ENCODE peak calls at places on chromosome 22, in five cellular contexts. Z is cardiac muscle cell, Y is body of pancreas, J is K562, V is A673. K is an unnamed sample.

GRCh38 chr22:37708580-37709444 is 12.0 kb downstream of the TRIOBP start:
- DNase-seq in Z (no peak), Y (no peak), J (no peak), V (no peak), K (no peak)

GRCh38 chr22:48845356-48845936 is 982.2 kb downstream of the BRD1 start:
- DNase-seq in Z (no peak), Y (no peak), J (no peak), V (no peak), K (no peak)

GRCh38 chr22:50621491-50621880 is 6.5 kb downstream of the ARSA start:
- DNase-seq in Z (no peak), Y (no peak), J (no peak), V (no peak), K (peak)

GRCh38 chr22:18103527-18104269 is 6.9 kb upstream of the TUBA8 start:
- DNase-seq in Z (no peak), Y (no peak), J (no peak), V (no peak), K (no peak)

GRCh38 chr22:22520020-22520656 is at the start of gene ZNF280A:
- DNase-seq in Z (peak), Y (no peak), J (peak), V (peak), K (no peak)

GRCh38 chr22:38107692-38108515 is 2.6 kb downstream of the BAIAP2L2 start:
- DNase-seq in Z (no peak), Y (peak), J (no peak), V (no peak), K (no peak)

GRCh38 chr22:33746501-33746928 is 173.8 kb downstream of the LARGE1 start:
- DNase-seq in Z (no peak), Y (peak), J (no peak), V (no peak), K (no peak)

GRCh38 chr22:48908547-48908946 is 919.1 kb downstream of the BRD1 start:
- DNase-seq in Z (no peak), Y (no peak), J (no peak), V (no peak), K (no peak)

GRCh38 chr22:38843201-38843715 is 570 bp downstream of the NPTXR start:
- DNase-seq in Z (peak), Y (peak), J (peak), V (peak), K (no peak)

GRCh38 chr22:19622061-19622441 is 92.3 kb upstream of the SEPTIN5 start:
- DNase-seq in Z (no peak), Y (no peak), J (no peak), V (no peak), K (peak)

GRCh38 chr22:50700387-50701075 is 27.9 kb downstream of the SHANK3 start:
- DNase-seq in Z (no peak), Y (peak), J (no peak), V (no peak), K (no peak)

GRCh38 chr22:23325183-23325582 is 144.9 kb downstream of the BCR start:
- DNase-seq in Z (no peak), Y (no peak), J (no peak), V (no peak), K (no peak)

GRCh38 chr22:42881982-42882656 is 25.0 kb upstream of the ARFGAP3 start:
- DNase-seq in Z (no peak), Y (peak), J (no peak), V (no peak), K (peak)

GRCh38 chr22:19848298-19849224 is 6.1 kb downstream of the GNB1L start:
- DNase-seq in Z (no peak), Y (peak), J (no peak), V (no peak), K (no peak)

GRCh38 chr22:36769541-36769940 is 6.4 kb downstream of the IFT27 start:
- DNase-seq in Z (no peak), Y (no peak), J (no peak), V (no peak), K (no peak)

GRCh38 chr22:42644422-42645340 is 4.3 kb upstream of the ATP5MGL start:
- DNase-seq in Z (peak), Y (peak), J (no peak), V (peak), K (no peak)

GRCh38 chr22:20354238-20354975 is 34.5 kb upstream of the DGCR6L start:
- DNase-seq in Z (no peak), Y (no peak), J (no peak), V (no peak), K (no peak)

GRCh38 chr22:44181912-44182590 is 1.3 kb downstream of the PARVG start:
- DNase-seq in Z (no peak), Y (no peak), J (no peak), V (no peak), K (no peak)

GRCh38 chr22:29628982-29629381 is 25.5 kb downstream of the NF2 start:
- DNase-seq in Z (no peak), Y (no peak), J (no peak), V (no peak), K (no peak)

GRCh38 chr22:29629382-29630179 is 26.1 kb downstream of the NF2 start:
- DNase-seq in Z (no peak), Y (no peak), J (no peak), V (no peak), K (no peak)

GRCh38 chr22:29625090-29625825 is 21.8 kb downstream of the NF2 start:
- DNase-seq in Z (peak), Y (peak), J (peak), V (peak), K (peak)

GRCh38 chr22:29626497-29627195 is 23.2 kb downstream of the NF2 start:
- DNase-seq in Z (peak), Y (no peak), J (no peak), V (no peak), K (no peak)

GRCh38 chr22:29627196-29627535 is 23.7 kb downstream of the NF2 start:
- DNase-seq in Z (no peak), Y (no peak), J (no peak), V (no peak), K (no peak)
- H3K27ac ChIP-seq in Z (no peak), Y (no peak), J (no peak), V (no peak), K (no peak)

DNA sequence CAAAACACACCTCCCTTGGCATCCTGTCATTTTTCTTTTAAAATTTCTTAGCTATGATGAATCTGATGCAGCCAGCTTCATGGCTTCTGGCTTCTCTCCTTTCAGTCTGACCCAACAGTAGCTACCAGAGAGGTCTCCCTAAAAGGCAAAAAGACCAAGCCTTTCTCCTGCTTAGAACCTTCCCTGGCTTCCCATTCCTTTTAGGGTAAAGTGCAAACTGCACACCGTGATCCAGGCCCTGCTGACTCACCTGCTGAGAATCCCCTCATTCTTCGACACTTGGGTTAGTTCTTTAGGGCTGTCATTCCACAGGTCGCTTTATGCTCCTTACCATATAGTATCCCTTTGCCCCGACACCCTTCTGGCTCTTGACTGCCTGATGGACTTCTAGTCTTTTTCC is 362.4 kb downstream of the MIAT start:
- DNase-seq in Z (no peak), Y (no peak), J (no peak), V (no peak), K (no peak)
- H3K27ac ChIP-seq in Z (no peak), Y (no peak), J (no peak), V (no peak), K (no peak)

GRCh38 chr22:46767249-46767985 is 5.0 kb downstream of the TBC1D22A start:
- DNase-seq in Z (no peak), Y (no peak), J (no peak), V (no peak), K (no peak)

GRCh38 chr22:46769191-46769675 is 6.8 kb downstream of the TBC1D22A start:
- DNase-seq in Z (no peak), Y (peak), J (no peak), V (no peak), K (peak)

GRCh38 chr22:46769706-46770105 is 7.3 kb downstream of the TBC1D22A start:
- DNase-seq in Z (no peak), Y (no peak), J (no peak), V (no peak), K (no peak)

GRCh38 chr22:46770726-46771125 is 8.3 kb downstream of the TBC1D22A start:
- DNase-seq in Z (no peak), Y (no peak), J (no peak), V (no peak), K (peak)

DNA sequence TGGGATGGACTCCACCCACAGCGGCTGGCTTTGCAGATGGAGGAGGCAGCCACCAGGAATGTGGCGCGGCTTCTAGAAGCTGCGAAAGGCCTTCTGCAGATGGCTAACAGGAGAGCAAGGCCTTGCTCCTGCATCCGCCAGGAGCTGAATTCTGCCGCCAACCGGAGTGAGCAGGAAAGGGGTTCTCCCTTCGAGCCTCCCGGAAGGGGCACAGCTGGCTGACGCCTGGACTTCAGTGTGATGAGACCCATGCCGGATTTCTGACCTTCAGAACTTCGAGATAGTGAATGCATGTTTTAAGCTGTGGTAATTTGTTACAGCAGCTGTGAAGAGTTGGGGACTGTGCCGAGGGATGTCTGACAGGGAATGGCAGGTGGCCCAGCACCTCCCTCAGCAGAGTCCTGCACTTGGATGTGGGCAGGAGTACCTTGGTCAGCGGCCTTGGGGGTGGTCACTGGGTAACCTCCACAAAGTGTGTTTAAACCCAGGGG is 7.7 kb downstream of the TBC1D22A start:
- DNase-seq in Z (no peak), Y (no peak), J (no peak), V (no peak), K (no peak)
- H3K27ac ChIP-seq in Z (peak), Y (peak), J (no peak), V (no peak), K (peak)

GRCh38 chr22:46057206-46057605 is 80.2 kb upstream of the WNT7B start:
- DNase-seq in Z (no peak), Y (peak), J (no peak), V (peak), K (peak)
- H3K27ac ChIP-seq in Z (no peak), Y (peak), J (no peak), V (peak), K (peak)

GRCh38 chr22:31161386-31161785 is 1.4 kb downstream of the RNF185 start:
- DNase-seq in Z (no peak), Y (no peak), J (no peak), V (no peak), K (no peak)
- H3K27ac ChIP-seq in Z (no peak), Y (peak), J (no peak), V (no peak), K (no peak)

GRCh38 chr22:46414704-46415103 is 79.2 kb downstream of the TRMU start:
- DNase-seq in Z (no peak), Y (no peak), J (no peak), V (no peak), K (no peak)

GRCh38 chr22:46415816-46416536 is 80.5 kb downstream of the TRMU start:
- DNase-seq in Z (peak), Y (no peak), J (no peak), V (no peak), K (no peak)

GRCh38 chr22:46416537-46417267 is 81.2 kb downstream of the TRMU start:
- DNase-seq in Z (peak), Y (no peak), J (no peak), V (no peak), K (no peak)

GRCh38 chr22:46411347-46411746 is 75.8 kb downstream of the TRMU start:
- DNase-seq in Z (no peak), Y (no peak), J (no peak), V (no peak), K (no peak)

DNA sequence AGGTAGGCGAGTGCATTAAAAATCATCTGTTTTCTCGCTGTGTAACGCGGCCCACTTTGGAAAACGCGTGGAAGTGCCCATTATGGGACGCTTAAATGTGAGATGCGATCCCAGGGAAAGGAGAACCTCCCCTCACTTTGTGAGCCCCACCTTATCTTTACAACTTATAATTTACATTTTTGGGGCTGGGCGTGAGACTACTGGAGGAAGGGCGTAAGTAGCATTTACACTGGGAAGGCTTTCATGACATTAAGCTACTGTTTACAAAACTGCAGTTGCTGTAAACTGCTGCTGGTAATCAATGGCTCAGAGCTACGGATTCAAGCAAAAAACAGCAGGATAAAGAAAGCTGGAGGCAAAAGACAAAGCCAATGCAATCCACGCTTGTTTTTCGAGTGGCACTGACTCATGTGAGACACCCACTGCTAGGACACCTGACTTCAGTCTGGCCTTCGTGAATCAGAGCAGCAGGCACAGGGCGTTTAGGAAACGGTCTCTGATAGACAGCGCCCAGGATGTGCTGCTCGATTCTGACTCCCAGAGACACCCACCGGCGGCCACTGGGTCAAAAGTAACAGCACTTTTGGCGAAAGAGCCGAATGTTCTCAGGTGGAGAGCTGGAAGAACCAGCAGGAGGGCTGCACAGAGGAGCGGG is 78.3 kb downstream of the TRMU start:
- DNase-seq in Z (no peak), Y (no peak), J (no peak), V (no peak), K (no peak)
- H3K27ac ChIP-seq in Z (no peak), Y (no peak), J (no peak), V (no peak), K (no peak)